ENCODE peak calls at places on chromosome X, in five cellular contexts. N, D, W, J and P are unnamed samples. For H3K4me1, the result is how much of the 10 kb centered on the place peaks cover.

GRCh38 chrX:26788402-26788998 is 572.5 kb downstream of the MAGEB5 start:
- DNase-seq in D (no peak), W (no peak), N (no peak), J (no peak), P (peak)

GRCh38 chrX:124208675-124209074 is 123.8 kb upstream of the TEX13D start:
- DNase-seq in W (no peak), J (no peak), N (no peak), D (no peak), P (no peak)

GRCh38 chrX:154600962-154601374 is 16.0 kb downstream of the CTAG1A start:
- DNase-seq in N (no peak), W (no peak), J (no peak), D (no peak), P (no peak)

GRCh38 chrX:139224953-139225665 is 305.4 kb upstream of the F9 start:
- DNase-seq in N (no peak), W (no peak), J (no peak), D (no peak), P (no peak)

GRCh38 chrX:112760697-112761096 is 79.9 kb downstream of the AMOT start:
- DNase-seq in W (no peak), D (no peak), J (peak), N (no peak), P (no peak)

GRCh38 chrX:154025230-154025629 is 5.5 kb upstream of the IRAK1 start:
- DNase-seq in D (no peak), W (no peak), N (no peak), J (no peak), P (no peak)

GRCh38 chrX:118626346-118626745 is 101.1 kb upstream of the IL13RA1 start:
- DNase-seq in D (no peak), N (no peak), W (no peak), J (no peak), P (no peak)

GRCh38 chrX:45134303-45134702 is 66.4 kb downstream of the DIPK2B start:
- DNase-seq in W (peak), N (peak), J (no peak), D (no peak), P (no peak)

GRCh38 chrX:13898084-13898483 is 81.2 kb upstream of the GPM6B start:
- DNase-seq in J (peak), N (peak), D (peak), W (no peak), P (no peak)

GRCh38 chrX:154446430-154446829 is 2.5 kb downstream of the FAM50A start:
- DNase-seq in D (no peak), J (no peak), W (no peak), N (no peak), P (no peak)

GRCh38 chrX:153318811-153319210 is 2.8 kb downstream of the PNMA6F start:
- DNase-seq in D (no peak), N (no peak), J (no peak), W (no peak), P (no peak)

GRCh38 chrX:149280011-149280410 is 225.1 kb downstream of the IDS start:
- DNase-seq in N (no peak), W (no peak), D (no peak), J (no peak), P (no peak)

GRCh38 chrX:41022579-41022978 is 62.7 kb upstream of the USP9X start:
- DNase-seq in D (peak), N (no peak), W (peak), J (no peak), P (no peak)

GRCh38 chrX:133880032-133880443 is 105.4 kb downstream of the GPC3 start:
- DNase-seq in J (no peak), W (no peak), N (no peak), D (no peak), P (no peak)

GRCh38 chrX:1435241-1435900 is 17.3 kb downstream of the ASMTL start:
- DNase-seq in D (no peak), W (no peak), J (no peak), N (no peak), P (no peak)

GRCh38 chrX:1483843-1484637 is 31.3 kb upstream of the ASMTL start:
- DNase-seq in J (peak), D (no peak), N (no peak), W (peak), P (no peak)

GRCh38 chrX:19540076-19540475 is 24.8 kb upstream of the MAP3K15 start:
- DNase-seq in W (no peak), J (no peak), D (no peak), N (no peak), P (no peak)

GRCh38 chrX:17078031-17078730 is 131.7 kb downstream of the REPS2 start:
- DNase-seq in W (no peak), D (no peak), J (no peak), N (no peak), P (peak)

GRCh38 chrX:46488712-46489111 is 56.5 kb downstream of the ZNF674 start:
- DNase-seq in D (no peak), N (no peak), W (no peak), J (no peak), P (no peak)

GRCh38 chrX:19725545-19726102 is 161.8 kb downstream of the SH3KBP1 start:
- DNase-seq in N (no peak), W (no peak), D (peak), J (no peak), P (no peak)

GRCh38 chrX:38879631-38880220 is 78.5 kb downstream of the MID1IP1 start:
- DNase-seq in W (no peak), N (no peak), D (no peak), J (no peak), P (no peak)

GRCh38 chrX:25020391-25021131 is 4.8 kb upstream of the ARX start:
- DNase-seq in J (no peak), W (no peak), N (peak), D (no peak), P (no peak)

GRCh38 chrX:102624105-102624504 is 24.8 kb downstream of the ARMCX5 start:
- DNase-seq in D (no peak), J (no peak), N (no peak), W (no peak), P (no peak)

GRCh38 chrX:141320801-141321200 is 78.5 kb upstream of the SPANXC start:
- DNase-seq in W (no peak), J (no peak), N (no peak), D (no peak), P (peak)

GRCh38 chrX:34404386-34405070 is 252.6 kb downstream of the TMEM47 start:
- DNase-seq in D (no peak), W (no peak), J (no peak), N (no peak), P (no peak)

GRCh38 chrX:40504801-40505605 is 75.8 kb upstream of the ATP6AP2 start:
- DNase-seq in W (no peak), J (peak), N (no peak), D (no peak), P (no peak)

GRCh38 chrX:119121341-119121740 is 6.3 kb downstream of the KIAA1210 start:
- DNase-seq in W (no peak), N (no peak), J (no peak), D (no peak), P (no peak)

GRCh38 chrX:9980927-9981326 is 13.8 kb downstream of the CLDN34 start:
- DNase-seq in N (no peak), W (no peak), J (no peak), D (no peak), P (no peak)

GRCh38 chrX:9983463-9983862 is 16.3 kb downstream of the CLDN34 start:
- DNase-seq in D (no peak), J (no peak), N (no peak), W (no peak), P (no peak)

DNA sequence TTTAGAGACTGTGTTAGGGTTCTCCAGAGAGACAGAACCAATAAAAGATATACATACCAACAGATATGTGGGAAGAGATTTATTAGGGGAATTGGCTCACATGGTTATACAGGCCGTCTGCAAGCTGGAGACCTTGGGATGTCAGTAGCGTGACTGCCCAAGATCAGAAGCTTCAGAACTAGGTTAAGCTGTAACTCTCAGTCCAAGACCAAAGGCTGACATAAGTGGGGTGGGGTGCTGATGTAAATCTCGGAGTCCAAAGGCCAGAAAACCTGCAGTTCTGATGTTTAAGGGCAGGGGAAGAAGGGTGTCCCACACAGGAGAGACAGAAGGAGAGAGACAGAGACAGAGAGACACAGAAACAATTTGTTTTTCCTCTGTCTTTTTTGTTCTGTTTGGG is 10.5 kb downstream of the CLDN34 start:
- DNase-seq in N (no peak), J (no peak), W (peak), D (no peak), P (no peak)
- TF ChIP-seq MYC in N (no peak), J (no peak), W (no peak), D (no peak), P (no peak)

GRCh38 chrX:107465932-107466620 is 16.6 kb downstream of the FRMPD3 start:
- DNase-seq in W (no peak), N (no peak), J (peak), D (no peak), P (no peak)

GRCh38 chrX:107470198-107470597 is 20.7 kb downstream of the FRMPD3 start:
- DNase-seq in D (no peak), W (no peak), N (no peak), J (no peak), P (no peak)

GRCh38 chrX:107470971-107471370 is 21.5 kb downstream of the FRMPD3 start:
- DNase-seq in W (no peak), D (no peak), J (no peak), N (no peak), P (no peak)

DNA sequence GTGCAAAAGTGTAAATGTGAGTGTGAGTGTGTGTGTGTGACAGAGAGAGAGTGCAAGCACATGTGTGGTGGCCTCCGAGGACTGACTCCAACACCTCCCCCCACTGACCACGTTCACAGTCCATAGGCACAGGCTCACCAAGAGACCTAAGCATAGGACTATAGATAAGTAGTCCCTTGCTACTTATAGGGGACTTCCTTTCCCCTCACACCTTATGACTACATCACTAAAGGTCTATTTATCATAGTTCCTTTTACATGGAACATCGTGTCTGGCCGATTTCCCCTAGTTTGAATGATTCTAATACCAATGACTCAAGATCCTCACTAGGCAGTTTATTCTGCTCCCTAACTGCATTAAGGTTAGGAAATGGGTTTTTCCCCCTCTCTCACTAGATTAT is 17.8 kb downstream of the FRMPD3 start:
- DNase-seq in N (no peak), D (no peak), J (no peak), W (no peak), P (no peak)
- H3K4me1 ChIP-seq in N (under half), D (under half), J (under half), W (under half), P (under half)

GRCh38 chrX:96700625-96701024 is 16.0 kb downstream of the DIAPH2 start:
- DNase-seq in D (no peak), J (no peak), W (no peak), N (no peak), P (no peak)

GRCh38 chrX:96692911-96693310 is 8.3 kb downstream of the DIAPH2 start:
- DNase-seq in D (no peak), J (no peak), N (no peak), W (no peak), P (no peak)

GRCh38 chrX:96693407-96693806 is 8.8 kb downstream of the DIAPH2 start:
- DNase-seq in N (no peak), D (no peak), W (no peak), J (no peak), P (no peak)

GRCh38 chrX:96692454-96692853 is 7.8 kb downstream of the DIAPH2 start:
- DNase-seq in D (no peak), W (no peak), N (no peak), J (no peak), P (no peak)

GRCh38 chrX:96696462-96696861 is 11.8 kb downstream of the DIAPH2 start:
- DNase-seq in W (no peak), N (no peak), D (no peak), J (no peak), P (no peak)
- H3K4me2 ChIP-seq in W (no peak), N (no peak), D (no peak), J (no peak), P (no peak)

DNA sequence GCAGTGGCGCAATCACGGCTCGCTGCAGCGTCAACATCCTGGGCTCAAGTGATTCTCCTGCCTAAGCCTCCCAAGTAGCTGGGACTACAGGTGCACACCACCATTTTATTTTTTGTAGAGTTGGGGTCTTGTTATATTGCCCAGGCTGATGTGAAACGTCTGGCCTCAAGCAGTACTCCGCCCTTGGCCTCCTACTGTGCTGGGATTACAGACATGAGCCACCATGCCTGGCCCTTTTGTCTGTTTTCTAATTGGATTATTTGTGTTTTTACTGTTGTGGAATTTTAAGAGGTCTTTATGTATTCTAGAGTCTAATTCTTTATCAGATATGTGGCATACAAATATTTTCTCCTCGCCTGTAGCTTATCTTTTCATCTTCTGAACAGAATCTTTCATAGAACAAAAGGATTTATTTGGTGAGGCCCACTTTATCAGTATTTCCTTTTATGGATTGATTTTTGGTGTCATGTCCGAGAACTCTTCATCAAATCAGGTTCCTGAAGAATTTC is 18.9 kb downstream of the PLS3 start:
- DNase-seq in N (no peak), J (no peak), W (no peak), D (no peak), P (no peak)
- TF ChIP-seq MYC in N (no peak), J (no peak), W (no peak), D (no peak), P (no peak)

GRCh38 chrX:12292996-12293765 is 154.9 kb downstream of the FRMPD4 start:
- DNase-seq in W (no peak), N (no peak), J (no peak), D (no peak), P (no peak)
- H3K4me1 ChIP-seq in W (under half), N (under half), J (under half), D (under half), P (under half)

GRCh38 chrX:151754641-151755215 is 20.2 kb downstream of the CNGA2 start:
- DNase-seq in D (no peak), N (no peak), J (no peak), W (no peak), P (no peak)
- H3K4me2 ChIP-seq in D (peak), N (no peak), J (no peak), W (no peak), P (no peak)

GRCh38 chrX:66071116-66071515 is 31.2 kb upstream of the VSIG4 start:
- DNase-seq in D (no peak), J (no peak), N (no peak), W (no peak), P (no peak)

GRCh38 chrX:66076801-66077200 is 36.9 kb upstream of the VSIG4 start:
- DNase-seq in J (no peak), N (no peak), W (no peak), D (no peak), P (no peak)

DNA sequence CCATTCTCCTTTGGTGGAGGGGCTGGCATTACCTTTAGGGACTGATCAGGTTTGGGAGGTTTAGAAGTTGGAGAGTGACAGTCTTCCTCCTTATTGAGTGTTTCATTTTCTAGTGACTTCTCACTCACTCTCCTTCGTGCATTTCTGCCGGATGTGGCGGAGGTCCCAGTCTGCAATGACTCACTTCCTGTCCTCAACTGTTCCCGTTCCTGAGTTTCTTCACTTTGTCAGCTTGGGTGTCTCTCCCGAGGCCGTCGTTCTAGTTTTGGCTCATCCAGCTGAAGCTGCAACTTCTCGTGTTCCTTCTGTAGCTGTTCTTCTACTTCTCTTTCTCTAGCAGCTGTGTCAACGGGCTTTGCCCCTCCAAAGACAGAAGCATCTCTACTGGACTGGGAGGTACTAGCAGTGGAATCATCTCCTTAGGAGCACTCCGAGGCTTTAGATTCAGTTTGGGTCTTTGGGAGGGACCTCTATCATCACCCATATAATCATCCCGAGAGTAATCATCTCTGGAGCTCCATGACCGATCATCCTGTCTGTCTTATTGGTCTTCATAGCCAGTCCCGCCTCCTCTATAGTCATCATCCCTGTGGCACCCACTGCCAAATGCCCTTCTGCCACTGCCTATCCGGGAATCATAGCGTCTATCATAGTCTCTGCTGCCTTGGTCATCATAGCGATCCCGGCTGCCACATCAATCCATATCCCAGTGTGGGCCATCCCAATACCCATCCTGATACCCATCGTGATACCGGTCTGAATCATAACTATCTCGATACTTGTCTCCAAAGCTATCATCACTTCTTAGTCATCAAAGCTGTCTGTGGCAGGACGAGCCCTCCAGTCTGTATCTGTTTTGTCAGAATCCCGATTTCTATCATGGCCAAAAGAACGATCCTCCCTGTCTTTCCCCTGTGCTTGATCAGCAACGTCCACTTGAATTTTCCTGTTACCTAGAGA is 35.3 kb upstream of the VSIG4 start:
- DNase-seq in N (no peak), D (no peak), J (peak), W (no peak), P (no peak)
- TF ChIP-seq MYC in N (no peak), D (no peak), J (no peak), W (no peak), P (no peak)